ENCODE peak calls at places on chromosomes 1 and 21, in four cellular contexts. A is hepatocyte; X is NK-92 treated with Interleukin-12 subunit alpha and Interleukin-12 subunit beta, amount 100 ng/mL, for 24 hours; K is Daoy. I is an unnamed sample.
A peak's percentile ranks its signal among the peaks of the same experiment; 100 is the strongest.

GRCh38 chr1:179169616-179170467 is 59.6 kb downstream of the ABL2 start:
- DNase-seq in K (peak; percentile 35), X (no peak), A (no peak), I (no peak)

GRCh38 chr1:209652873-209653401 is 712 bp upstream of the LAMB3 start:
- DNase-seq in K (peak; percentile 88), X (peak; percentile 18), A (peak; percentile 95), I (peak; percentile 61)

GRCh38 chr1:9481048-9481447 is 58.2 kb upstream of the SLC25A33 start:
- DNase-seq in A (no peak), X (no peak), K (no peak), I (no peak)

GRCh38 chr1:44436401-44437394 is 31.6 kb downstream of the RNF220 start:
- DNase-seq in K (no peak), A (no peak), X (no peak), I (peak; percentile 51)

GRCh38 chr1:167663002-167663772 is 33.2 kb downstream of the RCSD1 start:
- DNase-seq in X (no peak), K (peak; percentile 35), A (peak; percentile 29), I (no peak)

GRCh38 chr1:157429841-157430240 is 122.5 kb downstream of the FCRL5 start:
- DNase-seq in K (peak; percentile 35), A (peak; percentile 14), X (no peak), I (no peak)

GRCh38 chr1:212721388-212722247 is 22.0 kb upstream of the BATF3 start:
- DNase-seq in K (peak; percentile 59), X (no peak), A (peak; percentile 39), I (no peak)

GRCh38 chr1:248849152-248849551 is 9.7 kb downstream of the ZNF692 start:
- DNase-seq in A (no peak), X (no peak), K (no peak), I (no peak)

GRCh38 chr1:52182874-52183400 is 41.0 kb downstream of the ZFYVE9 start:
- DNase-seq in A (no peak), K (no peak), X (no peak), I (no peak)

GRCh38 chr1:173555651-173556305 is 47.1 kb downstream of the SLC9C2 start:
- DNase-seq in K (no peak), A (no peak), X (no peak), I (no peak)

GRCh38 chr1:228213917-228214808 is 6.3 kb downstream of the OBSCN start:
- DNase-seq in X (no peak), K (no peak), A (no peak), I (peak; percentile 18)

GRCh38 chr1:187051618-187052232 is 223.0 kb downstream of the PLA2G4A start:
- DNase-seq in A (peak; percentile 57), X (no peak), K (peak; percentile 39), I (peak; percentile 74)

GRCh38 chr1:63821650-63822049 is 47.8 kb downstream of the ROR1 start:
- DNase-seq in K (peak; percentile 79), X (no peak), A (peak; percentile 21), I (no peak)

GRCh38 chr1:205602118-205602517 is 29.7 kb downstream of the ELK4 start:
- DNase-seq in A (no peak), K (no peak), X (no peak), I (no peak)

GRCh38 chr1:178599087-178599486 is 86.2 kb downstream of the TEX35 start:
- DNase-seq in K (no peak), X (no peak), A (no peak), I (no peak)

GRCh38 chr1:3688356-3688755 is 36.0 kb downstream of the TP73 start:
- DNase-seq in X (no peak), A (no peak), K (peak; percentile 81), I (no peak)

GRCh38 chr1:9594471-9595155 is 5.9 kb downstream of the TMEM201 start:
- DNase-seq in K (no peak), A (no peak), X (no peak), I (no peak)

GRCh38 chr1:230826166-230826875 is 42.0 kb downstream of the C1orf198 start:
- DNase-seq in X (no peak), A (no peak), K (no peak), I (no peak)

GRCh38 chr1:113945329-113945728 is 16.2 kb downstream of the HIPK1 start:
- DNase-seq in X (no peak), A (no peak), K (no peak), I (no peak)

GRCh38 chr1:30088594-30089556 is 634.5 kb downstream of the MATN1 start:
- DNase-seq in X (no peak), A (peak; percentile 47), K (peak; percentile 41), I (peak; percentile 72)

GRCh38 chr1:31415658-31416057 is 2.6 kb downstream of the SERINC2 start:
- DNase-seq in K (no peak), X (no peak), A (no peak), I (no peak)

GRCh38 chr1:167774710-167775109 is 52.9 kb downstream of the MPZL1 start:
- DNase-seq in K (peak; percentile 32), X (no peak), A (no peak), I (no peak)

GRCh38 chr1:110272045-110272444 is 61.9 kb downstream of the KCNC4 start:
- DNase-seq in K (no peak), A (no peak), X (no peak), I (no peak)

GRCh38 chr1:233304489-233305102 is 9.1 kb upstream of the PCNX2 start:
- DNase-seq in K (no peak), A (peak; percentile 58), X (no peak), I (peak; percentile 50)

GRCh38 chr1:25675729-25676476 is 59.3 kb downstream of the MAN1C1 start:
- DNase-seq in A (no peak), K (peak; percentile 61), X (peak; percentile 73), I (peak; percentile 43)

GRCh38 chr1:214623430-214623829 is 20.4 kb downstream of the CENPF start:
- DNase-seq in K (no peak), A (no peak), X (no peak), I (no peak)

GRCh38 chr1:63917571-63918394 is 144.0 kb downstream of the ROR1 start:
- DNase-seq in K (peak; percentile 53), A (no peak), X (no peak), I (no peak)

GRCh38 chr1:219283541-219283940 is 109.9 kb downstream of the LYPLAL1 start:
- DNase-seq in A (no peak), X (no peak), K (no peak), I (no peak)

GRCh38 chr1:243470492-243470891 is 214.7 kb downstream of the SDCCAG8 start:
- DNase-seq in A (no peak), K (no peak), X (no peak), I (no peak)

GRCh38 chr1:85199667-85200366 is 999 bp downstream of the SYDE2 start:
- DNase-seq in K (no peak), X (no peak), A (no peak), I (no peak)

GRCh38 chr1:25022361-25023189 is 92.5 kb upstream of the RUNX3 start:
- DNase-seq in A (peak; percentile 78), K (peak; percentile 98), X (peak; percentile 98), I (peak; percentile 46)

GRCh38 chr1:197024460-197024859 is 42.6 kb downstream of the F13B start:
- DNase-seq in A (no peak), X (no peak), K (no peak), I (no peak)

GRCh38 chr1:31773861-31774260 is 9.7 kb upstream of the ADGRB2 start:
- DNase-seq in A (no peak), X (no peak), K (no peak), I (no peak)

GRCh38 chr1:244862354-244862698 is 2.0 kb downstream of the HNRNPU start:
- DNase-seq in A (no peak), K (peak; percentile 7), X (no peak), I (no peak)

GRCh38 chr1:55329826-55330432 is 114.8 kb upstream of the USP24 start:
- DNase-seq in X (no peak), A (no peak), K (no peak), I (no peak)

GRCh38 chr1:221923921-221924598 is 182.2 kb upstream of the DUSP10 start:
- DNase-seq in K (no peak), A (no peak), X (no peak), I (no peak)

GRCh38 chr1:42957229-42957879 is 1.3 kb downstream of the SLC2A1 start:
- DNase-seq in K (no peak), A (no peak), X (no peak), I (peak; percentile 37)

GRCh38 chr21:42433946-42434551 is 30.3 kb downstream of the UBASH3A start:
- DNase-seq in X (peak; percentile 24), K (peak; percentile 42), A (peak; percentile 73), I (no peak)